ENCODE peak calls at places on chromosome 1, in nine cellular contexts. J is memory B cell; S is SW480; Y is brain microvascular endothelial cell; K is activated effector memory CD4-positive, alpha-beta T cell treated with anti-CD3 and anti-CD28 coated beads, Interleukin-2, amount 50 U/mL, for 16 hours; T is foreskin fibroblast; Z is uterus; M is fibroblast of pulmonary artery; G is PC-3. H is an unnamed sample.

GRCh38 chr1:151508721-151509292 is 2.4 kb upstream of the CGN start:
- DNase-seq in J (no peak), S (peak), Y (no peak), K (no peak), T (no peak), Z (no peak), M (no peak), G (peak), H (no peak)

GRCh38 chr1:110605446-110605845 is 712 bp downstream of the KCNA2 start:
- DNase-seq in J (no peak), S (no peak), Y (no peak), K (no peak), T (no peak), Z (no peak), M (no peak), G (no peak), H (no peak)

GRCh38 chr1:232191560-232191959 is 438.4 kb downstream of the SIPA1L2 start:
- DNase-seq in J (no peak), S (no peak), Y (no peak), K (no peak), T (no peak), Z (no peak), M (no peak), G (no peak), H (no peak)

GRCh38 chr1:214050513-214051401 is 63.0 kb downstream of the PROX1 start:
- DNase-seq in J (no peak), S (no peak), Y (no peak), K (no peak), T (no peak), Z (no peak), M (no peak), G (no peak), H (no peak)

GRCh38 chr1:24830680-24831272 is 85.5 kb downstream of the CLIC4 start:
- DNase-seq in J (no peak), S (peak), Y (no peak), K (no peak), T (peak), Z (no peak), M (peak), G (peak), H (peak)

GRCh38 chr1:203181586-203182376 is 4.7 kb downstream of the CHI3L1 start:
- DNase-seq in J (no peak), S (no peak), Y (no peak), K (peak), T (no peak), Z (no peak), M (no peak), G (no peak), H (no peak)

GRCh38 chr1:4975856-4976255 is 321.4 kb downstream of the AJAP1 start:
- DNase-seq in J (no peak), S (no peak), Y (no peak), K (peak), T (no peak), Z (no peak), M (no peak), G (no peak), H (no peak)

GRCh38 chr1:198175418-198176170 is 18.8 kb downstream of the NEK7 start:
- DNase-seq in J (no peak), S (no peak), Y (peak), K (no peak), T (no peak), Z (no peak), M (peak), G (peak), H (peak)

GRCh38 chr1:17274186-17275170 is 25.6 kb downstream of the PADI3 start:
- DNase-seq in J (peak), S (peak), Y (peak), K (peak), T (peak), Z (no peak), M (peak), G (peak), H (no peak)

GRCh38 chr1:198529414-198529813 is 11.1 kb downstream of the ATP6V1G3 start:
- DNase-seq in J (no peak), S (no peak), Y (peak), K (no peak), T (peak), Z (no peak), M (peak), G (peak), H (peak)

GRCh38 chr1:179017383-179018326 is 8.0 kb upstream of the FAM20B start:
- DNase-seq in J (no peak), S (peak), Y (no peak), K (no peak), T (peak), Z (no peak), M (no peak), G (peak), H (no peak)

GRCh38 chr1:37945743-37946702 is 830 bp downstream of the INPP5B start:
- DNase-seq in J (no peak), S (no peak), Y (peak), K (no peak), T (peak), Z (peak), M (peak), G (no peak), H (peak)